ENCODE peak calls at places on chromosomes 12 and 14, in nine cellular contexts. A is tibial nerve; E is HFF-Myc; H is fibroblast of the conjunctiva; I is omental fat pad; X is stimulated activated CD4-positive, alpha-beta T cell treated with anti-CD3 and anti-CD28 coated beads, Interleukin-4, amount 100 ng/mL, for 24 hours; K is NCI-H1105; U is neural progenitor cell; V is B cell. G is an unnamed sample.

GRCh38 chr14:20659813-20660395 is 18.4 kb upstream of the OR6S1 start:
- DNase-seq in A (no peak), E (no peak), H (no peak), I (no peak), X (no peak), K (no peak), U (no peak), V (no peak), G (no peak)

GRCh38 chr12:109710747-109711595 is 2.7 kb upstream of the FAM222A start:
- DNase-seq in A (no peak), E (no peak), H (no peak), I (no peak), X (no peak), K (no peak), U (no peak), V (no peak), G (no peak)

GRCh38 chr12:115203661-115204060 is 519.7 kb upstream of the TBX3 start:
- DNase-seq in A (no peak), E (no peak), H (no peak), I (no peak), X (no peak), K (no peak), U (no peak), V (no peak), G (no peak)

GRCh38 chr12:27331299-27331926 is 1.2 kb upstream of the BMAL2 start:
- DNase-seq in A (no peak), E (peak), H (peak), I (no peak), X (peak), K (no peak), U (no peak), V (peak), G (peak)

GRCh38 chr14:54565236-54566151 is 1.4 kb upstream of the SAMD4A start:
- DNase-seq in A (peak), E (peak), H (peak), I (peak), X (peak), K (peak), U (peak), V (peak), G (no peak)

GRCh38 chr12:91178139-91178561 is 4.5 kb downstream of the DCN start:
- DNase-seq in A (no peak), E (no peak), H (peak), I (no peak), X (no peak), K (no peak), U (no peak), V (no peak), G (no peak)

GRCh38 chr12:65936529-65936911 is 112.2 kb downstream of the HMGA2 start:
- DNase-seq in A (no peak), E (no peak), H (no peak), I (no peak), X (no peak), K (no peak), U (no peak), V (no peak), G (no peak)

GRCh38 chr14:79383031-79383430 is 828.3 kb downstream of the DIO2 start:
- DNase-seq in A (no peak), E (no peak), H (no peak), I (no peak), X (no peak), K (no peak), U (no peak), V (no peak), G (no peak)

GRCh38 chr12:109655578-109655977 is 58.0 kb upstream of the FAM222A start:
- DNase-seq in A (no peak), E (no peak), H (no peak), I (no peak), X (no peak), K (no peak), U (no peak), V (no peak), G (no peak)

GRCh38 chr14:99741227-99741976 is 51.8 kb upstream of the EML1 start:
- DNase-seq in A (no peak), E (no peak), H (no peak), I (no peak), X (no peak), K (no peak), U (no peak), V (no peak), G (no peak)

GRCh38 chr14:101514136-101514535 is 47.2 kb upstream of the DIO3 start:
- DNase-seq in A (no peak), E (no peak), H (no peak), I (no peak), X (no peak), K (no peak), U (no peak), V (no peak), G (no peak)

GRCh38 chr12:4324366-4324765 is 3.4 kb downstream of the TIGAR start:
- DNase-seq in A (no peak), E (no peak), H (no peak), I (no peak), X (no peak), K (no peak), U (no peak), V (no peak), G (no peak)

GRCh38 chr14:70009961-70010360 is 130.7 kb downstream of the SMOC1 start:
- DNase-seq in A (no peak), E (no peak), H (no peak), I (no peak), X (no peak), K (no peak), U (no peak), V (no peak), G (no peak)

GRCh38 chr14:101078892-101079221 is 175.3 kb upstream of the RTL1 start:
- DNase-seq in A (no peak), E (no peak), H (no peak), I (no peak), X (no peak), K (no peak), U (no peak), V (no peak), G (no peak)

GRCh38 chr14:101235042-101235871 is 326.0 kb upstream of the DIO3 start:
- DNase-seq in A (peak), E (no peak), H (peak), I (no peak), X (no peak), K (peak), U (peak), V (peak), G (no peak)

GRCh38 chr12:111846016-111846415 is 4.0 kb downstream of the MAPKAPK5 start:
- DNase-seq in A (no peak), E (no peak), H (no peak), I (no peak), X (no peak), K (peak), U (no peak), V (no peak), G (no peak)

GRCh38 chr14:81122326-81122725 is 98.4 kb downstream of the GTF2A1 start:
- DNase-seq in A (no peak), E (no peak), H (no peak), I (no peak), X (no peak), K (no peak), U (no peak), V (peak), G (peak)

GRCh38 chr14:90740081-90740480 is 76.1 kb downstream of the TTC7B start:
- DNase-seq in A (no peak), E (no peak), H (no peak), I (no peak), X (no peak), K (no peak), U (no peak), V (no peak), G (no peak)

GRCh38 chr12:65656156-65656885 is 168.0 kb upstream of the HMGA2 start:
- DNase-seq in A (no peak), E (no peak), H (no peak), I (no peak), X (no peak), K (no peak), U (no peak), V (no peak), G (no peak)

GRCh38 chr12:92602476-92602875 is 100.3 kb upstream of the PLEKHG7 start:
- DNase-seq in A (no peak), E (peak), H (peak), I (no peak), X (no peak), K (no peak), U (no peak), V (no peak), G (no peak)

GRCh38 chr12:14384783-14385638 is 19.5 kb downstream of the ATF7IP start:
- DNase-seq in A (peak), E (peak), H (peak), I (no peak), X (peak), K (peak), U (peak), V (peak), G (no peak)

GRCh38 chr12:57759360-57759980 is 4.6 kb downstream of the MARCHF9 start:
- DNase-seq in A (no peak), E (no peak), H (no peak), I (no peak), X (peak), K (no peak), U (no peak), V (peak), G (no peak)

GRCh38 chr14:94648801-94649200 is 36.6 kb downstream of the SERPINA3 start:
- DNase-seq in A (no peak), E (no peak), H (no peak), I (no peak), X (no peak), K (no peak), U (no peak), V (no peak), G (no peak)

GRCh38 chr14:45082420-45082819 is 1.5 kb upstream of the PRPF39 start:
- DNase-seq in A (no peak), E (no peak), H (no peak), I (no peak), X (no peak), K (no peak), U (no peak), V (no peak), G (no peak)

GRCh38 chr12:28767836-28768348 is 381.2 kb upstream of the FAR2 start:
- DNase-seq in A (no peak), E (no peak), H (no peak), I (no peak), X (no peak), K (no peak), U (no peak), V (no peak), G (no peak)

GRCh38 chr12:86331012-86331411 is 74.8 kb upstream of the MGAT4C start:
- DNase-seq in A (no peak), E (no peak), H (no peak), I (no peak), X (no peak), K (peak), U (no peak), V (no peak), G (no peak)

GRCh38 chr14:78157855-78158436 is 12.2 kb upstream of the NRXN3 start:
- DNase-seq in A (no peak), E (no peak), H (no peak), I (no peak), X (no peak), K (no peak), U (peak), V (no peak), G (no peak)

GRCh38 chr14:43014338-43014737 is 1407.7 kb downstream of the LRFN5 start:
- DNase-seq in A (no peak), E (no peak), H (no peak), I (no peak), X (no peak), K (no peak), U (no peak), V (no peak), G (no peak)

GRCh38 chr12:107418976-107419375 is 266.6 kb upstream of the PWP1 start:
- DNase-seq in A (no peak), E (no peak), H (no peak), I (no peak), X (no peak), K (no peak), U (no peak), V (no peak), G (no peak)

GRCh38 chr14:36504805-36505192 is 15.2 kb downstream of the NKX2-1 start:
- DNase-seq in A (no peak), E (no peak), H (no peak), I (no peak), X (no peak), K (no peak), U (peak), V (no peak), G (no peak)

GRCh38 chr12:64670039-64670438 is 59.7 kb downstream of the RASSF3 start:
- DNase-seq in A (no peak), E (no peak), H (no peak), I (no peak), X (no peak), K (no peak), U (no peak), V (no peak), G (no peak)